ENCODE peak calls at places on chromosome 9, in five cellular contexts. One of them, this sample, is unnamed.

GRCh38 chr9:111949919-111950318 is 53.3 kb downstream of the UGCG start:
- DNase-seq in H9: no peak
- DNase-seq in trophoblast cell: no peak
- DNase-seq in neuronal stem cell: no peak
- DNase-seq in H1: no peak
- DNase-seq in this sample: no peak

GRCh38 chr9:91427873-91428272 is 4.2 kb upstream of the NFIL3 start:
- DNase-seq in trophoblast cell: no peak
- DNase-seq in H9: no peak
- DNase-seq in neuronal stem cell: no peak
- DNase-seq in H1: no peak
- DNase-seq in this sample: no peak

GRCh38 chr9:4576448-4576847 is 85.6 kb upstream of the PLPP6 start:
- DNase-seq in neuronal stem cell: no peak
- DNase-seq in H1: no peak
- DNase-seq in trophoblast cell: no peak
- DNase-seq in H9: no peak
- DNase-seq in this sample: no peak

GRCh38 chr9:77848897-77849296 is 182.7 kb downstream of the GNAQ start:
- DNase-seq in trophoblast cell: peak; percentile 17
- DNase-seq in H9: no peak
- DNase-seq in H1: no peak
- DNase-seq in neuronal stem cell: no peak
- DNase-seq in this sample: peak; percentile 93

GRCh38 chr9:120652902-120653301 is 61.4 kb downstream of the MEGF9 start:
- DNase-seq in trophoblast cell: no peak
- DNase-seq in H9: no peak
- DNase-seq in H1: no peak
- DNase-seq in neuronal stem cell: no peak
- DNase-seq in this sample: no peak

GRCh38 chr9:122402403-122403268 is 31.8 kb downstream of the PTGS1 start:
- DNase-seq in H9: no peak
- DNase-seq in trophoblast cell: peak; percentile 76
- DNase-seq in H1: no peak
- DNase-seq in neuronal stem cell: no peak
- DNase-seq in this sample: peak; percentile 98

GRCh38 chr9:84387821-84388220 is 47.3 kb upstream of the SLC28A3 start:
- DNase-seq in H1: no peak
- DNase-seq in trophoblast cell: no peak
- DNase-seq in neuronal stem cell: no peak
- DNase-seq in H9: no peak
- DNase-seq in this sample: no peak

GRCh38 chr9:80074439-80074838 is 502.7 kb downstream of the TLE4 start:
- DNase-seq in H9: no peak
- DNase-seq in neuronal stem cell: no peak
- DNase-seq in trophoblast cell: no peak
- DNase-seq in H1: no peak
- DNase-seq in this sample: no peak

GRCh38 chr9:72363226-72363625 is 1.8 kb downstream of the ZFAND5 start:
- DNase-seq in neuronal stem cell: no peak
- DNase-seq in H9: no peak
- DNase-seq in trophoblast cell: no peak
- DNase-seq in H1: no peak
- DNase-seq in this sample: peak; percentile 17

GRCh38 chr9:88087906-88088305 is 50.4 kb downstream of the SPATA31C2 start:
- DNase-seq in H1: no peak
- DNase-seq in neuronal stem cell: no peak
- DNase-seq in trophoblast cell: no peak
- DNase-seq in H9: no peak
- DNase-seq in this sample: peak; percentile 62

GRCh38 chr9:99753436-99753835 is 68.2 kb upstream of the NR4A3 start:
- DNase-seq in H9: no peak
- DNase-seq in H1: no peak
- DNase-seq in neuronal stem cell: no peak
- DNase-seq in trophoblast cell: no peak
- DNase-seq in this sample: no peak

GRCh38 chr9:27572918-27573698 is at the start of gene C9orf72:
- DNase-seq in trophoblast cell: peak; percentile 55
- DNase-seq in H1: peak; percentile 85
- DNase-seq in neuronal stem cell: no peak
- DNase-seq in H9: no peak
- DNase-seq in this sample: peak; percentile 80

GRCh38 chr9:38008168-38009034 is 60.6 kb downstream of the SHB start:
- DNase-seq in neuronal stem cell: no peak
- DNase-seq in trophoblast cell: peak; percentile 92
- DNase-seq in H1: no peak
- DNase-seq in H9: no peak
- DNase-seq in this sample: peak; percentile 93

GRCh38 chr9:99445377-99445891 is 223.4 kb downstream of the SEC61B start:
- DNase-seq in H1: no peak
- DNase-seq in H9: no peak
- DNase-seq in trophoblast cell: peak; percentile 96
- DNase-seq in neuronal stem cell: no peak
- DNase-seq in this sample: peak; percentile 87

GRCh38 chr9:113742471-113742870 is 133.6 kb upstream of the ZNF618 start:
- DNase-seq in H9: peak; percentile 38
- DNase-seq in trophoblast cell: no peak
- DNase-seq in neuronal stem cell: no peak
- DNase-seq in H1: peak; percentile 47
- DNase-seq in this sample: no peak

GRCh38 chr9:116572095-116572748 is 114.9 kb upstream of the TRIM32 start:
- DNase-seq in trophoblast cell: peak; percentile 53
- DNase-seq in H9: peak; percentile 84
- DNase-seq in neuronal stem cell: peak; percentile 79
- DNase-seq in H1: peak; percentile 91
- DNase-seq in this sample: peak; percentile 92

GRCh38 chr9:124345063-124345462 is 70.2 kb downstream of the PSMB7 start:
- DNase-seq in trophoblast cell: no peak
- DNase-seq in neuronal stem cell: no peak
- DNase-seq in H9: no peak
- DNase-seq in H1: no peak
- DNase-seq in this sample: no peak

GRCh38 chr9:89905628-89906338 is 301.0 kb downstream of the GADD45G start:
- DNase-seq in H1: peak; percentile 41
- DNase-seq in neuronal stem cell: no peak
- DNase-seq in H9: peak; percentile 48
- DNase-seq in trophoblast cell: no peak
- DNase-seq in this sample: no peak

GRCh38 chr9:18905033-18905882 is 127.8 kb downstream of the SAXO1 start:
- DNase-seq in H9: no peak
- DNase-seq in trophoblast cell: no peak
- DNase-seq in neuronal stem cell: no peak
- DNase-seq in H1: no peak
- DNase-seq in this sample: no peak

GRCh38 chr9:35521708-35522107 is 31.8 kb downstream of the RUSC2 start:
- DNase-seq in neuronal stem cell: no peak
- DNase-seq in H1: no peak
- DNase-seq in trophoblast cell: peak; percentile 73
- DNase-seq in H9: no peak
- DNase-seq in this sample: peak; percentile 47

GRCh38 chr9:8514760-8515159 is 715.2 kb upstream of the DMAC1 start:
- DNase-seq in H9: peak; percentile 33
- DNase-seq in neuronal stem cell: no peak
- DNase-seq in H1: no peak
- DNase-seq in trophoblast cell: no peak
- DNase-seq in this sample: no peak

GRCh38 chr9:33737811-33738606 is 57.4 kb upstream of the PRSS3 start:
- DNase-seq in trophoblast cell: peak; percentile 24
- DNase-seq in neuronal stem cell: peak; percentile 12
- DNase-seq in H1: peak; percentile 65
- DNase-seq in H9: peak; percentile 83
- DNase-seq in this sample: peak; percentile 63

GRCh38 chr9:3136999-3137675 is 293.2 kb upstream of the PUM3 start:
- DNase-seq in neuronal stem cell: no peak
- DNase-seq in trophoblast cell: no peak
- DNase-seq in H1: no peak
- DNase-seq in H9: no peak
- DNase-seq in this sample: no peak
- H2BK12ac ChIP-seq in neuronal stem cell: no peak overlapping the region
- H2BK12ac ChIP-seq in trophoblast cell: no peak overlapping the region
- H2BK12ac ChIP-seq in H1: no peak overlapping the region
- H2BK12ac ChIP-seq in H9: no peak overlapping the region
- H2BK12ac ChIP-seq in this sample: no peak overlapping the region

GRCh38 chr9:134396258-134396742 is 70.0 kb downstream of the RXRA start:
- DNase-seq in H9: no peak
- DNase-seq in neuronal stem cell: no peak
- DNase-seq in H1: no peak
- DNase-seq in trophoblast cell: no peak
- DNase-seq in this sample: no peak
- H3K27ac ChIP-seq in H9: no peak overlapping the region
- H3K27ac ChIP-seq in neuronal stem cell: no peak overlapping the region
- H3K27ac ChIP-seq in H1: no peak overlapping the region
- H3K27ac ChIP-seq in trophoblast cell: no peak overlapping the region
- H3K27ac ChIP-seq in this sample: no peak overlapping the region

GRCh38 chr9:134709512-134710270 is 68.1 kb downstream of the COL5A1 start:
- DNase-seq in H1: no peak
- DNase-seq in H9: no peak
- DNase-seq in trophoblast cell: no peak
- DNase-seq in neuronal stem cell: no peak
- DNase-seq in this sample: peak; percentile 79

GRCh38 chr9:134708672-134709038 is 67.1 kb downstream of the COL5A1 start:
- DNase-seq in neuronal stem cell: no peak
- DNase-seq in H1: no peak
- DNase-seq in H9: no peak
- DNase-seq in trophoblast cell: no peak
- DNase-seq in this sample: no peak

GRCh38 chr9:134712243-134712642 is 70.6 kb downstream of the COL5A1 start:
- DNase-seq in H9: no peak
- DNase-seq in neuronal stem cell: no peak
- DNase-seq in trophoblast cell: no peak
- DNase-seq in H1: no peak
- DNase-seq in this sample: no peak

GRCh38 chr9:134710912-134711311 is 69.3 kb downstream of the COL5A1 start:
- DNase-seq in trophoblast cell: no peak
- DNase-seq in neuronal stem cell: no peak
- DNase-seq in H9: no peak
- DNase-seq in H1: no peak
- DNase-seq in this sample: no peak

GRCh38 chr9:134710271-134710540 is 68.6 kb downstream of the COL5A1 start:
- DNase-seq in H1: no peak
- DNase-seq in trophoblast cell: no peak
- DNase-seq in H9: no peak
- DNase-seq in neuronal stem cell: no peak
- DNase-seq in this sample: no peak
- H3K4me1 ChIP-seq in H1: no peaks in the 10 kb centered on the region
- H3K4me1 ChIP-seq in trophoblast cell: peaks cover 2% of the 10 kb centered on the region
- H3K4me1 ChIP-seq in H9: no peaks in the 10 kb centered on the region
- H3K4me1 ChIP-seq in neuronal stem cell: no peaks in the 10 kb centered on the region
- H3K4me1 ChIP-seq in this sample: peaks cover 40% of the 10 kb centered on the region

GRCh38 chr9:93093449-93094293 is 2.3 kb upstream of the CARD19 start:
- DNase-seq in H1: no peak
- DNase-seq in H9: no peak
- DNase-seq in trophoblast cell: no peak
- DNase-seq in neuronal stem cell: no peak
- DNase-seq in this sample: no peak
- H2BK12ac ChIP-seq in H1: peak overlapping the region; percentile 50
- H2BK12ac ChIP-seq in H9: no peak overlapping the region
- H2BK12ac ChIP-seq in trophoblast cell: no peak overlapping the region
- H2BK12ac ChIP-seq in neuronal stem cell: no peak overlapping the region
- H2BK12ac ChIP-seq in this sample: peak overlapping the region; percentile 18

GRCh38 chr9:98341157-98342102 is 86.0 kb upstream of the TBC1D2 start:
- DNase-seq in H9: no peak
- DNase-seq in H1: no peak
- DNase-seq in neuronal stem cell: no peak
- DNase-seq in trophoblast cell: no peak
- DNase-seq in this sample: no peak

GRCh38 chr9:98345011-98345410 is 89.6 kb upstream of the TBC1D2 start:
- DNase-seq in H9: no peak
- DNase-seq in trophoblast cell: no peak
- DNase-seq in H1: no peak
- DNase-seq in neuronal stem cell: no peak
- DNase-seq in this sample: no peak

GRCh38 chr9:98344581-98344980 is 89.1 kb upstream of the TBC1D2 start:
- DNase-seq in H9: no peak
- DNase-seq in trophoblast cell: no peak
- DNase-seq in H1: no peak
- DNase-seq in neuronal stem cell: no peak
- DNase-seq in this sample: no peak

GRCh38 chr9:98342103-98342818 is 86.8 kb upstream of the TBC1D2 start:
- DNase-seq in H9: no peak
- DNase-seq in neuronal stem cell: no peak
- DNase-seq in H1: no peak
- DNase-seq in trophoblast cell: no peak
- DNase-seq in this sample: no peak

GRCh38 chr9:98342819-98343208 is 87.4 kb upstream of the TBC1D2 start:
- DNase-seq in H1: no peak
- DNase-seq in H9: no peak
- DNase-seq in neuronal stem cell: no peak
- DNase-seq in trophoblast cell: no peak
- DNase-seq in this sample: no peak
- H3K27ac ChIP-seq in H1: no peak overlapping the region
- H3K27ac ChIP-seq in H9: no peak overlapping the region
- H3K27ac ChIP-seq in neuronal stem cell: no peak overlapping the region
- H3K27ac ChIP-seq in trophoblast cell: no peak overlapping the region
- H3K27ac ChIP-seq in this sample: no peak overlapping the region

GRCh38 chr9:69173891-69174644 is at the start of gene TJP2:
- DNase-seq in H9: peak; percentile 60
- DNase-seq in H1: peak; percentile 83
- DNase-seq in trophoblast cell: peak; percentile 70
- DNase-seq in neuronal stem cell: peak; percentile 54
- DNase-seq in this sample: peak; percentile 83

GRCh38 chr9:69175488-69175872 is 1.4 kb downstream of the TJP2 start:
- DNase-seq in trophoblast cell: no peak
- DNase-seq in neuronal stem cell: no peak
- DNase-seq in H9: no peak
- DNase-seq in H1: no peak
- DNase-seq in this sample: no peak

GRCh38 chr9:69173497-69173890 is 583 bp upstream of the TJP2 start:
- DNase-seq in H1: no peak
- DNase-seq in trophoblast cell: no peak
- DNase-seq in H9: no peak
- DNase-seq in neuronal stem cell: no peak
- DNase-seq in this sample: no peak

GRCh38 chr9:69176446-69177135 is 2.5 kb downstream of the TJP2 start:
- DNase-seq in H9: no peak
- DNase-seq in H1: no peak
- DNase-seq in neuronal stem cell: no peak
- DNase-seq in trophoblast cell: no peak
- DNase-seq in this sample: no peak

GRCh38 chr9:69174645-69175487 is 789 bp downstream of the TJP2 start:
- DNase-seq in H1: no peak
- DNase-seq in neuronal stem cell: no peak
- DNase-seq in H9: peak; percentile 55
- DNase-seq in trophoblast cell: peak; percentile 87
- DNase-seq in this sample: peak; percentile 98
- H3K4me1 ChIP-seq in H1: peaks cover 14% of the 10 kb centered on the region
- H3K4me1 ChIP-seq in neuronal stem cell: peaks cover 13% of the 10 kb centered on the region
- H3K4me1 ChIP-seq in H9: peaks cover 16% of the 10 kb centered on the region
- H3K4me1 ChIP-seq in trophoblast cell: peaks cover 4% of the 10 kb centered on the region
- H3K4me1 ChIP-seq in this sample: peaks cover 8% of the 10 kb centered on the region